ENCODE peak calls at places on chromosomes 4 and X, in eight cellular contexts. F is esophagus squamous epithelium, G is upper lobe of left lung, U is heart left ventricle, K is pancreas, Z is lower lobe of right lung, E is breast epithelium, P is RWPE1. A is an unnamed sample.
A peak's percentile ranks its signal among the peaks of the same experiment; 100 is the strongest.

GRCh38 chrX:32867781-32868523 is 343.4 kb downstream of the DMD start:
- DNase-seq in F (no peak), G (no peak), U (no peak), K (no peak), Z (no peak), E (no peak), P (no peak), A (no peak)

GRCh38 chrX:80139564-80139963 is 125.0 kb downstream of the TBX22 start:
- DNase-seq in F (no peak), G (no peak), U (no peak), K (no peak), Z (no peak), E (no peak), P (no peak), A (no peak)

GRCh38 chrX:23694606-23695005 is 27.3 kb downstream of the PRDX4 start:
- DNase-seq in F (no peak), G (no peak), U (no peak), K (peak; percentile 17), Z (peak; percentile 50), E (no peak), P (peak; percentile 44), A (peak; percentile 11)

GRCh38 chr4:107071108-107071507 is 35.0 kb upstream of the DKK2 start:
- DNase-seq in F (no peak), G (no peak), U (no peak), K (no peak), Z (no peak), E (no peak), P (no peak), A (no peak)

GRCh38 chr4:38688676-38689355 is 24.8 kb downstream of the KLF3 start:
- DNase-seq in F (no peak), G (peak; percentile 52), U (no peak), K (no peak), Z (peak; percentile 46), E (no peak), P (no peak), A (no peak)

GRCh38 chr4:61714387-61714890 is 514.3 kb downstream of the ADGRL3 start:
- DNase-seq in F (no peak), G (no peak), U (no peak), K (no peak), Z (no peak), E (no peak), P (no peak), A (no peak)

GRCh38 chr4:38868055-38868965 is 704 bp downstream of the FAM114A1 start:
- DNase-seq in F (no peak), G (no peak), U (peak; percentile 75), K (peak; percentile 34), Z (peak; percentile 58), E (no peak), P (no peak), A (no peak)

GRCh38 chr4:106898621-106899230 is 137.4 kb downstream of the DKK2 start:
- DNase-seq in F (no peak), G (no peak), U (no peak), K (no peak), Z (no peak), E (no peak), P (peak; percentile 44), A (peak; percentile 45)

GRCh38 chrX:11363069-11363594 is 69.9 kb downstream of the AMELX start:
- DNase-seq in F (no peak), G (no peak), U (no peak), K (no peak), Z (no peak), E (no peak), P (no peak), A (no peak)

GRCh38 chrX:11364835-11365234 is 71.6 kb downstream of the AMELX start:
- DNase-seq in F (no peak), G (no peak), U (no peak), K (no peak), Z (no peak), E (no peak), P (no peak), A (no peak)

GRCh38 chrX:11367609-11368430 is 74.6 kb downstream of the AMELX start:
- DNase-seq in F (no peak), G (no peak), U (no peak), K (no peak), Z (no peak), E (no peak), P (no peak), A (no peak)

GRCh38 chrX:11365426-11365825 is 72.2 kb downstream of the AMELX start:
- DNase-seq in F (no peak), G (no peak), U (no peak), K (no peak), Z (no peak), E (no peak), P (no peak), A (no peak)

DNA sequence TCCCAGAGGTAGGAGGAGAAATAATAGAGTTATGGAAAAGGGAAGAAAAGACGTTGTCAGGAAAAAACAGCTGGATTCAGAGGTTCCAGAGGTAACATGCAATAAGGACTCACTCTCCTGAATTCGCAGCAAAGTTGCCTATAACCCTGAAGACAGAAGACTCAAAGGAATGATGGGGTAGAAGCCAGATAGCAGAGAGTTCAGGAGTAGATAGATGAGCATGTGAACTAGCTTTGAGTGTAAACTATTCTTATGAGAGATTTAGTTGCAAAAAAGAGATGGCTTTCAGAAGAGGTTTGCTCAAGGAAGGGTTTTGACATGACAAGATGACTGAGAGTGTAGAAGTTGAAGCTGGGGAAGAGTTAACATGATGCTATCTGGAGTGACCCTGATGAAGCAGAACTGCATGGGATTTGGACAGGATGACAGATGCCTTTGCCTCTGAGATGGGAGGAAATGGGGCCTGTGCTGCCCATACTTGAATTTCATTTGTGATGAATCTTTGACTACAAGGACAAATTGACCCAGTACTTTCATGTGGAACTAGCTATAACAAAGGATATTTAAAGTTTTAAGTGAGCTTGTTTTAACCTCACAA is 73.9 kb downstream of the AMELX start:
- DNase-seq in F (no peak), G (no peak), U (no peak), K (no peak), Z (no peak), E (no peak), P (no peak), A (no peak)
- H3K27ac ChIP-seq in F (no peak overlapping the region), G (peak overlapping the region; percentile 12), U (no peak overlapping the region), K (no peak overlapping the region), Z (no peak overlapping the region), E (no peak overlapping the region), P (no peak overlapping the region), A (no peak overlapping the region)

GRCh38 chrX:74536142-74537010 is 78.0 kb downstream of the RLIM start:
- DNase-seq in F (peak; percentile 18), G (peak; percentile 94), U (peak; percentile 92), K (peak; percentile 57), Z (peak; percentile 80), E (peak; percentile 62), P (peak; percentile 56), A (peak; percentile 47)
- H3K27ac ChIP-seq in F (peak overlapping the region; percentile 78), G (peak overlapping the region; percentile 88), U (peak overlapping the region; percentile 85), K (peak overlapping the region; percentile 64), Z (peak overlapping the region; percentile 83), E (peak overlapping the region; percentile 86), P (peak overlapping the region; percentile 50), A (no peak overlapping the region)

GRCh38 chr4:94434505-94434904 is 17.2 kb upstream of the PDLIM5 start:
- DNase-seq in F (no peak), G (no peak), U (no peak), K (no peak), Z (no peak), E (no peak), P (no peak), A (no peak)
- H3K27ac ChIP-seq in F (no peak overlapping the region), G (no peak overlapping the region), U (no peak overlapping the region), K (no peak overlapping the region), Z (no peak overlapping the region), E (no peak overlapping the region), P (no peak overlapping the region), A (no peak overlapping the region)

DNA sequence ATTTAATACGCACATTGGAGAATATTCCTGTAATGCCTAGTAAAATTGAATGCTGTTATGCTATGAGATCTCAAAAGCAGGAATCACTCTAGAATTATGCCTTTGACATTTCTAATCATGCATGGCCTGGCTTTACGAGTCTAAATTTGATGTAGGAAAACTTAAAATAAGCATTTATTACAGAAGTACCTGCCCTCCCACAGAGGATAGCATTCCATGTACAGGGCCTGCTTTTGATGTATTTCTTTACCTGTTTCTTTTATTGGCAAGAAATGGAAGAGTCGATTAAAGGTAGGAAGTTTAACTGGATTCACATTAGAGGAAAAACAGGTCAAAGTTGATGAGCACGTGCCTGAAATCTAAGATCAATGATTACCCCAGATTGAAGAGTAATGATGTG is 219.5 kb downstream of the PCDH7 start:
- DNase-seq in F (no peak), G (no peak), U (no peak), K (no peak), Z (no peak), E (no peak), P (no peak), A (no peak)
- H3K27ac ChIP-seq in F (peak overlapping the region; percentile 58), G (no peak overlapping the region), U (no peak overlapping the region), K (no peak overlapping the region), Z (no peak overlapping the region), E (no peak overlapping the region), P (no peak overlapping the region), A (no peak overlapping the region)

DNA sequence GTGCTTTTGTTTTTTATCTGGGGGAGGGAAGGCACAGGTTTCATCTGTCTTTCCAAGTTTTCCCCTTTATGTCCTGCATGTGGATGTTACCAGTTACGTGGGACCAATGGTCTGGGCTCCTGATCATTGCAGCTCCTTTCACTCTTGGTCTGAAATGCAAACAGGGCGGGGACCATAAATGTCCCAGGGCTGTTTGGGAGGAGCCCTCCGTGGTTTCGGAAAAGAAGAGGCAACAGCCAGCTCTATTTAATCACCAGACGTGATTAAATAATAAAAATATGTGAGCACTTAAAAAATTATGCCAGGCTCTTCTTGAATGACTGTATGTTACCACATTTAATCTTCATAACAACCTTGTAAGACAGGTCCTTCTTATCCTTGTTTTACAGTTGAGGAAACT is 30.8 kb upstream of the C1GALT1C1 start:
- DNase-seq in F (no peak), G (no peak), U (no peak), K (no peak), Z (no peak), E (no peak), P (no peak), A (no peak)
- H3K27ac ChIP-seq in F (peak overlapping the region; percentile 31), G (no peak overlapping the region), U (no peak overlapping the region), K (no peak overlapping the region), Z (no peak overlapping the region), E (no peak overlapping the region), P (peak overlapping the region; percentile 52), A (no peak overlapping the region)

GRCh38 chr4:139605516-139605915 is 49.5 kb upstream of the SETD7 start:
- DNase-seq in F (no peak), G (no peak), U (no peak), K (no peak), Z (no peak), E (no peak), P (no peak), A (no peak)
- H3K27ac ChIP-seq in F (peak overlapping the region; percentile 89), G (no peak overlapping the region), U (no peak overlapping the region), K (no peak overlapping the region), Z (no peak overlapping the region), E (no peak overlapping the region), P (no peak overlapping the region), A (no peak overlapping the region)

GRCh38 chrX:10108288-10108687 is 48.5 kb upstream of the CLCN4 start:
- DNase-seq in F (no peak), G (no peak), U (no peak), K (no peak), Z (no peak), E (no peak), P (no peak), A (peak; percentile 21)
- H3K27ac ChIP-seq in F (no peak overlapping the region), G (no peak overlapping the region), U (no peak overlapping the region), K (no peak overlapping the region), Z (no peak overlapping the region), E (no peak overlapping the region), P (no peak overlapping the region), A (no peak overlapping the region)